ENCODE peak calls at places on chromosomes 12 and 14, in eight cellular contexts. M is HT1080; H is PC-3; V is stimulated activated CD4-positive, alpha-beta T cell treated with anti-CD3 and anti-CD28 coated beads, TNF-alpha, amount 100 ng/mL, for 4 hours; D is Peyer's patch; L is foreskin keratinocyte; T is fibroblast of the aortic adventitia; A is B cell. W is an unnamed sample.

GRCh38 chr12:116958402-116959197 is 47.9 kb downstream of the FBXW8 start:
- DNase-seq in M (peak; percentile 64), H (peak; percentile 97), V (no peak), D (no peak), L (no peak), T (peak; percentile 23), A (no peak), W (no peak)

GRCh38 chr14:36091096-36091495 is 85.4 kb downstream of the PTCSC3 start:
- DNase-seq in M (peak; percentile 88), H (peak; percentile 75), V (no peak), D (no peak), L (peak; percentile 76), T (peak; percentile 7), A (no peak), W (no peak)

GRCh38 chr12:9751204-9752144 is 9.2 kb downstream of the CD69 start:
- DNase-seq in M (peak; percentile 24), H (peak; percentile 53), V (peak; percentile 68), D (no peak), L (no peak), T (peak; percentile 27), A (no peak), W (no peak)

GRCh38 chr12:45216983-45217485 is 1.1 kb downstream of the ANO6 start:
- DNase-seq in M (no peak), H (peak; percentile 14), V (no peak), D (no peak), L (peak; percentile 27), T (no peak), A (no peak), W (no peak)

GRCh38 chr12:95574799-95575452 is 23.6 kb upstream of the USP44 start:
- DNase-seq in M (peak; percentile 46), H (peak; percentile 82), V (no peak), D (no peak), L (peak; percentile 35), T (peak; percentile 61), A (no peak), W (peak; percentile 44)

GRCh38 chr14:84442481-84442880 is 1087.5 kb upstream of the FLRT2 start:
- DNase-seq in M (no peak), H (peak; percentile 4), V (no peak), D (no peak), L (no peak), T (no peak), A (no peak), W (no peak)

GRCh38 chr14:75724414-75725204 is 63.6 kb downstream of the TTLL5 start:
- DNase-seq in M (no peak), H (no peak), V (no peak), D (no peak), L (no peak), T (no peak), A (no peak), W (no peak)

GRCh38 chr12:74791365-74791764 is 253.7 kb downstream of the ATXN7L3B start:
- DNase-seq in M (no peak), H (no peak), V (no peak), D (no peak), L (no peak), T (no peak), A (no peak), W (no peak)

GRCh38 chr12:99670635-99671034 is 23.1 kb downstream of the GARIN6 start:
- DNase-seq in M (no peak), H (peak; percentile 11), V (no peak), D (no peak), L (peak; percentile 79), T (no peak), A (no peak), W (no peak)

GRCh38 chr14:93956514-93957332 is 19.6 kb downstream of the ASB2 start:
- DNase-seq in M (no peak), H (no peak), V (no peak), D (no peak), L (no peak), T (no peak), A (no peak), W (no peak)